ENCODE peak calls at places on chromosomes 12 and 14, in four cellular contexts. X is Caki2, I is IMR-90, J is H4. V is an unnamed sample.
A peak's percentile ranks its signal among the peaks of the same experiment; 100 is the strongest.

GRCh38 chr14:50233335-50234250 is 2.2 kb upstream of the SOS2 start:
- DNase-seq in X (no peak), I (no peak), J (no peak), V (no peak)

GRCh38 chr14:70660967-70661871 is 19.5 kb downstream of the TTC9 start:
- DNase-seq in X (no peak), I (no peak), J (no peak), V (peak; percentile 18)

GRCh38 chr14:22226381-22226780 is 362.6 kb downstream of the DAD1 start:
- DNase-seq in X (no peak), I (peak; percentile 59), J (no peak), V (peak; percentile 92)

GRCh38 chr14:45610303-45610702 is 357.3 kb upstream of the MIS18BP1 start:
- DNase-seq in X (peak; percentile 3), I (no peak), J (peak; percentile 3), V (no peak)

GRCh38 chr12:111410229-111411186 is 4.8 kb downstream of the SH2B3 start:
- DNase-seq in X (no peak), I (no peak), J (no peak), V (no peak)

GRCh38 chr12:14275886-14276285 is 89.6 kb upstream of the ATF7IP start:
- DNase-seq in X (no peak), I (no peak), J (no peak), V (peak; percentile 78)

GRCh38 chr14:44041700-44042099 is 465.4 kb downstream of the FSCB start:
- DNase-seq in X (no peak), I (no peak), J (no peak), V (peak; percentile 27)

GRCh38 chr14:79028281-79028680 is 858.1 kb downstream of the NRXN3 start:
- DNase-seq in X (no peak), I (no peak), J (no peak), V (peak; percentile 46)

GRCh38 chr14:70268760-70269159 is 80.0 kb upstream of the SLC8A3 start:
- DNase-seq in X (no peak), I (no peak), J (no peak), V (no peak)

GRCh38 chr12:115572440-115572839 is 705.1 kb downstream of the MED13L start:
- DNase-seq in X (no peak), I (peak; percentile 12), J (no peak), V (peak; percentile 94)

GRCh38 chr12:828726-829395 is 76.5 kb downstream of the WNK1 start:
- DNase-seq in X (no peak), I (no peak), J (no peak), V (no peak)

GRCh38 chr12:88420460-88420859 is 159.8 kb downstream of the KITLG start:
- DNase-seq in X (peak; percentile 23), I (peak; percentile 94), J (no peak), V (peak; percentile 31)

GRCh38 chr12:110858848-110859247 is 12.1 kb downstream of the CCDC63 start:
- DNase-seq in X (no peak), I (no peak), J (peak; percentile 25), V (no peak)

GRCh38 chr14:88040141-88040540 is 35.2 kb downstream of the GPR65 start:
- DNase-seq in X (no peak), I (no peak), J (no peak), V (no peak)

GRCh38 chr14:30194769-30195168 is 267.1 kb upstream of the PRKD1 start:
- DNase-seq in X (no peak), I (peak; percentile 91), J (peak; percentile 33), V (peak; percentile 46)

GRCh38 chr14:41549821-41550597 is 56.7 kb upstream of the LRFN5 start:
- DNase-seq in X (no peak), I (peak; percentile 62), J (no peak), V (no peak)

GRCh38 chr14:105226198-105226597 is 22.1 kb upstream of the BTBD6 start:
- DNase-seq in X (no peak), I (no peak), J (no peak), V (no peak)

GRCh38 chr14:45144658-45145057 is 8.9 kb downstream of the FANCM start:
- DNase-seq in X (no peak), I (no peak), J (no peak), V (peak; percentile 38)

GRCh38 chr12:131943876-131944275 is 5.9 kb upstream of the EP400 start:
- DNase-seq in X (no peak), I (no peak), J (no peak), V (no peak)

GRCh38 chr12:31003861-31004640 is 69.6 kb upstream of the DDX11 start:
- DNase-seq in X (no peak), I (no peak), J (no peak), V (no peak)

GRCh38 chr14:79294506-79294905 is 916.8 kb downstream of the DIO2 start:
- DNase-seq in X (no peak), I (peak; percentile 55), J (no peak), V (no peak)

GRCh38 chr12:120194226-120194533 is 335 bp downstream of the GCN1 start:
- DNase-seq in X (no peak), I (no peak), J (no peak), V (no peak)

GRCh38 chr12:60231301-60231700 is 635.5 kb downstream of the SLC16A7 start:
- DNase-seq in X (no peak), I (no peak), J (no peak), V (no peak)

GRCh38 chr14:102320033-102320660 is 601 bp downstream of the ZNF839 start:
- DNase-seq in X (no peak), I (peak; percentile 56), J (no peak), V (no peak)